ENCODE peak calls at places on chromosomes 4 and X, in eight cellular contexts. One of them, this sample, is unnamed.

GRCh38 chr4:168074861-168075260 is 17.5 kb upstream of the ANXA10 start:
- DNase-seq in stimulated activated CD8-positive, alpha-beta memory T cell treated with anti-CD3 and anti-CD28 coated beads, Interleukin-4, amount 100 ng/mL, for 1 hour: no peak
- DNase-seq in T-helper 1 cell: no peak
- DNase-seq in glomerular endothelial cell: no peak
- DNase-seq in left ventricle myocardium superior: no peak
- DNase-seq in fibroblast of lung: no peak
- DNase-seq in neural crest cell: no peak
- DNase-seq in Right ventricle myocardium superior: no peak
- DNase-seq in this sample: no peak

GRCh38 chr4:25440478-25441030 is 63.5 kb downstream of the ANAPC4 start:
- DNase-seq in neural crest cell: no peak
- DNase-seq in glomerular endothelial cell: no peak
- DNase-seq in left ventricle myocardium superior: peak
- DNase-seq in T-helper 1 cell: no peak
- DNase-seq in Right ventricle myocardium superior: peak
- DNase-seq in fibroblast of lung: peak
- DNase-seq in stimulated activated CD8-positive, alpha-beta memory T cell treated with anti-CD3 and anti-CD28 coated beads, Interleukin-4, amount 100 ng/mL, for 1 hour: no peak
- DNase-seq in this sample: no peak

GRCh38 chrX:154327026-154327820 is 31.6 kb downstream of the TKTL1 start:
- DNase-seq in T-helper 1 cell: no peak
- DNase-seq in left ventricle myocardium superior: no peak
- DNase-seq in glomerular endothelial cell: no peak
- DNase-seq in stimulated activated CD8-positive, alpha-beta memory T cell treated with anti-CD3 and anti-CD28 coated beads, Interleukin-4, amount 100 ng/mL, for 1 hour: no peak
- DNase-seq in Right ventricle myocardium superior: no peak
- DNase-seq in neural crest cell: no peak
- DNase-seq in fibroblast of lung: no peak
- DNase-seq in this sample: no peak

GRCh38 chrX:96440941-96441340 is 243.7 kb upstream of the DIAPH2 start:
- DNase-seq in Right ventricle myocardium superior: no peak
- DNase-seq in fibroblast of lung: peak
- DNase-seq in left ventricle myocardium superior: no peak
- DNase-seq in glomerular endothelial cell: no peak
- DNase-seq in stimulated activated CD8-positive, alpha-beta memory T cell treated with anti-CD3 and anti-CD28 coated beads, Interleukin-4, amount 100 ng/mL, for 1 hour: no peak
- DNase-seq in T-helper 1 cell: no peak
- DNase-seq in neural crest cell: no peak
- DNase-seq in this sample: no peak

GRCh38 chrX:35090801-35091200 is 148.2 kb downstream of the FAM47B start:
- DNase-seq in stimulated activated CD8-positive, alpha-beta memory T cell treated with anti-CD3 and anti-CD28 coated beads, Interleukin-4, amount 100 ng/mL, for 1 hour: no peak
- DNase-seq in fibroblast of lung: peak
- DNase-seq in glomerular endothelial cell: no peak
- DNase-seq in T-helper 1 cell: no peak
- DNase-seq in neural crest cell: no peak
- DNase-seq in Right ventricle myocardium superior: no peak
- DNase-seq in left ventricle myocardium superior: no peak
- DNase-seq in this sample: no peak

GRCh38 chr4:83075271-83075670 is 39.3 kb downstream of the PLAC8 start:
- DNase-seq in Right ventricle myocardium superior: no peak
- DNase-seq in neural crest cell: no peak
- DNase-seq in stimulated activated CD8-positive, alpha-beta memory T cell treated with anti-CD3 and anti-CD28 coated beads, Interleukin-4, amount 100 ng/mL, for 1 hour: no peak
- DNase-seq in fibroblast of lung: peak
- DNase-seq in left ventricle myocardium superior: no peak
- DNase-seq in T-helper 1 cell: no peak
- DNase-seq in glomerular endothelial cell: no peak
- DNase-seq in this sample: no peak

GRCh38 chr4:37905526-37906169 is 14.8 kb downstream of the TBC1D1 start:
- DNase-seq in left ventricle myocardium superior: no peak
- DNase-seq in Right ventricle myocardium superior: no peak
- DNase-seq in fibroblast of lung: no peak
- DNase-seq in T-helper 1 cell: no peak
- DNase-seq in neural crest cell: no peak
- DNase-seq in glomerular endothelial cell: no peak
- DNase-seq in stimulated activated CD8-positive, alpha-beta memory T cell treated with anti-CD3 and anti-CD28 coated beads, Interleukin-4, amount 100 ng/mL, for 1 hour: no peak
- DNase-seq in this sample: no peak

GRCh38 chr4:183264614-183265013 is 55.5 kb downstream of the CLDN22 start:
- DNase-seq in T-helper 1 cell: no peak
- DNase-seq in neural crest cell: no peak
- DNase-seq in Right ventricle myocardium superior: no peak
- DNase-seq in left ventricle myocardium superior: no peak
- DNase-seq in glomerular endothelial cell: no peak
- DNase-seq in fibroblast of lung: peak
- DNase-seq in stimulated activated CD8-positive, alpha-beta memory T cell treated with anti-CD3 and anti-CD28 coated beads, Interleukin-4, amount 100 ng/mL, for 1 hour: no peak
- DNase-seq in this sample: no peak

GRCh38 chrX:130577431-130577830 is 175.6 kb downstream of the RBMX2 start:
- DNase-seq in neural crest cell: no peak
- DNase-seq in Right ventricle myocardium superior: no peak
- DNase-seq in stimulated activated CD8-positive, alpha-beta memory T cell treated with anti-CD3 and anti-CD28 coated beads, Interleukin-4, amount 100 ng/mL, for 1 hour: no peak
- DNase-seq in glomerular endothelial cell: no peak
- DNase-seq in fibroblast of lung: no peak
- DNase-seq in left ventricle myocardium superior: no peak
- DNase-seq in T-helper 1 cell: no peak
- DNase-seq in this sample: no peak

GRCh38 chrX:38806875-38807601 is 5.8 kb downstream of the MID1IP1 start:
- DNase-seq in T-helper 1 cell: no peak
- DNase-seq in left ventricle myocardium superior: no peak
- DNase-seq in fibroblast of lung: no peak
- DNase-seq in stimulated activated CD8-positive, alpha-beta memory T cell treated with anti-CD3 and anti-CD28 coated beads, Interleukin-4, amount 100 ng/mL, for 1 hour: no peak
- DNase-seq in glomerular endothelial cell: no peak
- DNase-seq in Right ventricle myocardium superior: no peak
- DNase-seq in neural crest cell: no peak
- DNase-seq in this sample: no peak

GRCh38 chrX:4878642-4879041 is 1165.2 kb upstream of the PRKX start:
- DNase-seq in T-helper 1 cell: no peak
- DNase-seq in left ventricle myocardium superior: no peak
- DNase-seq in fibroblast of lung: no peak
- DNase-seq in glomerular endothelial cell: no peak
- DNase-seq in neural crest cell: no peak
- DNase-seq in Right ventricle myocardium superior: no peak
- DNase-seq in stimulated activated CD8-positive, alpha-beta memory T cell treated with anti-CD3 and anti-CD28 coated beads, Interleukin-4, amount 100 ng/mL, for 1 hour: no peak
- DNase-seq in this sample: peak

GRCh38 chrX:34778961-34779360 is 121.9 kb upstream of the TMEM47 start:
- DNase-seq in left ventricle myocardium superior: no peak
- DNase-seq in neural crest cell: no peak
- DNase-seq in T-helper 1 cell: no peak
- DNase-seq in fibroblast of lung: peak
- DNase-seq in stimulated activated CD8-positive, alpha-beta memory T cell treated with anti-CD3 and anti-CD28 coated beads, Interleukin-4, amount 100 ng/mL, for 1 hour: no peak
- DNase-seq in glomerular endothelial cell: no peak
- DNase-seq in Right ventricle myocardium superior: no peak
- DNase-seq in this sample: no peak

GRCh38 chrX:15963858-15964257 is 109.2 kb upstream of the AP1S2 start:
- DNase-seq in T-helper 1 cell: no peak
- DNase-seq in neural crest cell: no peak
- DNase-seq in stimulated activated CD8-positive, alpha-beta memory T cell treated with anti-CD3 and anti-CD28 coated beads, Interleukin-4, amount 100 ng/mL, for 1 hour: no peak
- DNase-seq in Right ventricle myocardium superior: no peak
- DNase-seq in glomerular endothelial cell: no peak
- DNase-seq in left ventricle myocardium superior: no peak
- DNase-seq in fibroblast of lung: no peak
- DNase-seq in this sample: no peak

GRCh38 chr4:177177446-177178160 is 132.1 kb upstream of the NEIL3 start:
- DNase-seq in fibroblast of lung: peak
- DNase-seq in Right ventricle myocardium superior: no peak
- DNase-seq in T-helper 1 cell: no peak
- DNase-seq in left ventricle myocardium superior: no peak
- DNase-seq in stimulated activated CD8-positive, alpha-beta memory T cell treated with anti-CD3 and anti-CD28 coated beads, Interleukin-4, amount 100 ng/mL, for 1 hour: no peak
- DNase-seq in glomerular endothelial cell: no peak
- DNase-seq in neural crest cell: no peak
- DNase-seq in this sample: no peak

GRCh38 chrX:53483838-53484420 is 49.8 kb upstream of the HSD17B10 start:
- DNase-seq in stimulated activated CD8-positive, alpha-beta memory T cell treated with anti-CD3 and anti-CD28 coated beads, Interleukin-4, amount 100 ng/mL, for 1 hour: no peak
- DNase-seq in T-helper 1 cell: no peak
- DNase-seq in glomerular endothelial cell: no peak
- DNase-seq in neural crest cell: no peak
- DNase-seq in fibroblast of lung: peak
- DNase-seq in left ventricle myocardium superior: no peak
- DNase-seq in Right ventricle myocardium superior: no peak
- DNase-seq in this sample: no peak

GRCh38 chrX:151899622-151900021 is 13.1 kb upstream of the MAGEA4 start:
- DNase-seq in glomerular endothelial cell: no peak
- DNase-seq in stimulated activated CD8-positive, alpha-beta memory T cell treated with anti-CD3 and anti-CD28 coated beads, Interleukin-4, amount 100 ng/mL, for 1 hour: no peak
- DNase-seq in left ventricle myocardium superior: no peak
- DNase-seq in neural crest cell: no peak
- DNase-seq in fibroblast of lung: peak
- DNase-seq in Right ventricle myocardium superior: no peak
- DNase-seq in T-helper 1 cell: no peak
- DNase-seq in this sample: no peak

GRCh38 chr4:23382880-23383279 is 507.0 kb downstream of the PPARGC1A start:
- DNase-seq in neural crest cell: no peak
- DNase-seq in glomerular endothelial cell: no peak
- DNase-seq in stimulated activated CD8-positive, alpha-beta memory T cell treated with anti-CD3 and anti-CD28 coated beads, Interleukin-4, amount 100 ng/mL, for 1 hour: no peak
- DNase-seq in left ventricle myocardium superior: no peak
- DNase-seq in fibroblast of lung: no peak
- DNase-seq in Right ventricle myocardium superior: no peak
- DNase-seq in T-helper 1 cell: no peak
- DNase-seq in this sample: no peak

GRCh38 chr4:48340905-48341775 is at the start of gene SLAIN2:
- DNase-seq in stimulated activated CD8-positive, alpha-beta memory T cell treated with anti-CD3 and anti-CD28 coated beads, Interleukin-4, amount 100 ng/mL, for 1 hour: peak
- DNase-seq in fibroblast of lung: peak
- DNase-seq in left ventricle myocardium superior: peak
- DNase-seq in neural crest cell: peak
- DNase-seq in glomerular endothelial cell: peak
- DNase-seq in T-helper 1 cell: peak
- DNase-seq in Right ventricle myocardium superior: peak
- DNase-seq in this sample: no peak

GRCh38 chrX:11412715-11413623 is 119.8 kb downstream of the AMELX start:
- DNase-seq in glomerular endothelial cell: peak
- DNase-seq in neural crest cell: no peak
- DNase-seq in T-helper 1 cell: no peak
- DNase-seq in left ventricle myocardium superior: no peak
- DNase-seq in Right ventricle myocardium superior: no peak
- DNase-seq in stimulated activated CD8-positive, alpha-beta memory T cell treated with anti-CD3 and anti-CD28 coated beads, Interleukin-4, amount 100 ng/mL, for 1 hour: no peak
- DNase-seq in fibroblast of lung: no peak
- DNase-seq in this sample: no peak

GRCh38 chr4:172009461-172009860 is 196.3 kb downstream of the GALNTL6 start:
- DNase-seq in left ventricle myocardium superior: no peak
- DNase-seq in T-helper 1 cell: no peak
- DNase-seq in neural crest cell: no peak
- DNase-seq in stimulated activated CD8-positive, alpha-beta memory T cell treated with anti-CD3 and anti-CD28 coated beads, Interleukin-4, amount 100 ng/mL, for 1 hour: no peak
- DNase-seq in glomerular endothelial cell: no peak
- DNase-seq in fibroblast of lung: no peak
- DNase-seq in Right ventricle myocardium superior: no peak
- DNase-seq in this sample: no peak

GRCh38 chr4:103802766-103803165 is 83.0 kb upstream of the TACR3 start:
- DNase-seq in glomerular endothelial cell: no peak
- DNase-seq in fibroblast of lung: no peak
- DNase-seq in Right ventricle myocardium superior: no peak
- DNase-seq in T-helper 1 cell: no peak
- DNase-seq in neural crest cell: no peak
- DNase-seq in stimulated activated CD8-positive, alpha-beta memory T cell treated with anti-CD3 and anti-CD28 coated beads, Interleukin-4, amount 100 ng/mL, for 1 hour: no peak
- DNase-seq in left ventricle myocardium superior: no peak
- DNase-seq in this sample: no peak

This sample was measured in SK-N-MC.